ENCODE peak calls at places on chromosomes 2 and 18, in ten cellular contexts. L, E, N, B, M, J, H, X, U and R are unnamed samples.
A peak's percentile ranks its signal among the peaks of the same experiment; 100 is the strongest.

GRCh38 chr2:30293303-30293912 is 62.1 kb downstream of the LBH start:
- DNase-seq in L (no peak), E (no peak), N (no peak), B (no peak), M (peak; percentile 98), J (peak; percentile 20), H (peak; percentile 36), X (no peak), U (no peak), R (no peak)

GRCh38 chr2:127498386-127498785 is 27.9 kb downstream of the IWS1 start:
- DNase-seq in L (no peak), E (no peak), N (no peak), B (no peak), M (peak; percentile 38), J (no peak), H (peak; percentile 51), X (no peak), U (no peak), R (no peak)

GRCh38 chr2:44956841-44957240 is 15.3 kb downstream of the SIX3 start:
- DNase-seq in L (no peak), E (no peak), N (no peak), B (no peak), M (no peak), J (no peak), H (no peak), X (no peak), U (no peak), R (no peak)

GRCh38 chr2:239647037-239647436 is 246.2 kb upstream of the HDAC4 start:
- DNase-seq in L (no peak), E (no peak), N (no peak), B (no peak), M (no peak), J (no peak), H (no peak), X (no peak), U (no peak), R (no peak)

GRCh38 chr2:41927581-41928260 is 120.1 kb upstream of the PKDCC start:
- DNase-seq in L (no peak), E (no peak), N (no peak), B (no peak), M (no peak), J (no peak), H (no peak), X (no peak), U (no peak), R (no peak)

GRCh38 chr2:13696601-13697000 is 935.9 kb upstream of the LRATD1 start:
- DNase-seq in L (no peak), E (no peak), N (no peak), B (no peak), M (no peak), J (no peak), H (no peak), X (no peak), U (no peak), R (no peak)

GRCh38 chr2:43116988-43117387 is 109.4 kb downstream of the ZFP36L2 start:
- DNase-seq in L (no peak), E (no peak), N (no peak), B (no peak), M (no peak), J (no peak), H (no peak), X (no peak), U (no peak), R (no peak)

GRCh38 chr2:100278501-100278900 is 43.8 kb downstream of the LONRF2 start:
- DNase-seq in L (no peak), E (no peak), N (no peak), B (no peak), M (no peak), J (no peak), H (no peak), X (no peak), U (no peak), R (no peak)

GRCh38 chr2:145228506-145228905 is 708.6 kb upstream of the ZEB2 start:
- DNase-seq in L (no peak), E (no peak), N (no peak), B (no peak), M (no peak), J (no peak), H (peak; percentile 61), X (no peak), U (no peak), R (no peak)

GRCh38 chr18:59646228-59646945 is 50.8 kb downstream of the CCBE1 start:
- DNase-seq in L (no peak), E (no peak), N (no peak), B (no peak), M (no peak), J (no peak), H (no peak), X (no peak), U (no peak), R (no peak)

GRCh38 chr2:3108105-3108504 is 269.5 kb downstream of the EIPR1 start:
- DNase-seq in L (no peak), E (no peak), N (no peak), B (no peak), M (no peak), J (no peak), H (no peak), X (no peak), U (no peak), R (peak; percentile 14)

GRCh38 chr2:179875864-179876263 is 14.5 kb upstream of the ZNF385B start:
- DNase-seq in L (no peak), E (no peak), N (no peak), B (no peak), M (no peak), J (no peak), H (no peak), X (no peak), U (no peak), R (no peak)

GRCh38 chr2:150425121-150425559 is 62.3 kb downstream of the RND3 start:
- DNase-seq in L (no peak), E (no peak), N (no peak), B (no peak), M (no peak), J (no peak), H (no peak), X (peak; percentile 80), U (no peak), R (no peak)

GRCh38 chr2:45184606-45185005 is 175.4 kb upstream of the SIX2 start:
- DNase-seq in L (no peak), E (no peak), N (no peak), B (no peak), M (no peak), J (no peak), H (no peak), X (peak; percentile 35), U (no peak), R (no peak)

GRCh38 chr18:74817576-74817975 is 219.9 kb downstream of the ZNF407 start:
- DNase-seq in L (no peak), E (no peak), N (no peak), B (no peak), M (no peak), J (no peak), H (no peak), X (no peak), U (no peak), R (no peak)

GRCh38 chr2:232377841-232378734 is 463 bp upstream of the ALPP start:
- DNase-seq in L (no peak), E (no peak), N (no peak), B (no peak), M (no peak), J (no peak), H (no peak), X (no peak), U (no peak), R (no peak)

GRCh38 chr2:82043867-82044266 is 1739.3 kb upstream of the LRRTM1 start:
- DNase-seq in L (no peak), E (no peak), N (no peak), B (no peak), M (no peak), J (no peak), H (no peak), X (no peak), U (no peak), R (no peak)

GRCh38 chr2:196399736-196400691 is 228.6 kb upstream of the STK17B start:
- DNase-seq in L (no peak), E (no peak), N (no peak), B (no peak), M (peak; percentile 83), J (peak; percentile 84), H (peak; percentile 85), X (no peak), U (no peak), R (no peak)

GRCh38 chr2:123738643-123739042 is 286.4 kb upstream of the CNTNAP5 start:
- DNase-seq in L (no peak), E (no peak), N (no peak), B (no peak), M (no peak), J (no peak), H (no peak), X (no peak), U (no peak), R (no peak)

GRCh38 chr2:238240761-238241711 is 1.2 kb upstream of the HES6 start:
- DNase-seq in L (peak; percentile 73), E (peak; percentile 13), N (peak; percentile 81), B (peak; percentile 74), M (no peak), J (no peak), H (peak; percentile 15), X (peak; percentile 87), U (peak; percentile 94), R (peak; percentile 77)

GRCh38 chr2:221629478-221629877 is 57.4 kb upstream of the EPHA4 start:
- DNase-seq in L (no peak), E (no peak), N (no peak), B (no peak), M (peak; percentile 33), J (no peak), H (peak; percentile 52), X (peak; percentile 41), U (no peak), R (no peak)

GRCh38 chr2:230472619-230473018 is 56.6 kb downstream of the SP100 start:
- DNase-seq in L (no peak), E (peak; percentile 18), N (no peak), B (no peak), M (no peak), J (peak; percentile 17), H (peak; percentile 72), X (no peak), U (no peak), R (no peak)

GRCh38 chr2:177758591-177759371 is 313.8 kb downstream of the PDE11A start:
- DNase-seq in L (peak; percentile 13), E (no peak), N (peak; percentile 21), B (peak; percentile 59), M (no peak), J (peak; percentile 3), H (peak; percentile 21), X (peak; percentile 75), U (no peak), R (no peak)

GRCh38 chr2:44843086-44843485 is 98.4 kb upstream of the SIX3 start:
- DNase-seq in L (no peak), E (no peak), N (no peak), B (no peak), M (no peak), J (no peak), H (no peak), X (no peak), U (peak; percentile 23), R (no peak)

GRCh38 chr2:119228136-119228535 is 4.5 kb downstream of the STEAP3 start:
- DNase-seq in L (no peak), E (no peak), N (no peak), B (no peak), M (no peak), J (no peak), H (no peak), X (no peak), U (no peak), R (no peak)

GRCh38 chr18:40056085-40056484 is 1898.9 kb upstream of the PIK3C3 start:
- DNase-seq in L (no peak), E (no peak), N (no peak), B (peak; percentile 12), M (no peak), J (no peak), H (no peak), X (no peak), U (no peak), R (no peak)

GRCh38 chr2:239329972-239330572 is 70.7 kb downstream of the HDAC4 start:
- DNase-seq in L (no peak), E (no peak), N (no peak), B (no peak), M (no peak), J (no peak), H (no peak), X (no peak), U (no peak), R (no peak)

GRCh38 chr18:48923746-48924580 is 26.8 kb downstream of the SMAD7 start:
- DNase-seq in L (no peak), E (no peak), N (peak; percentile 35), B (no peak), M (no peak), J (no peak), H (peak; percentile 68), X (peak; percentile 23), U (no peak), R (peak; percentile 31)